ENCODE peak calls at places on chromosomes 4 and X, in six cellular contexts. U is EL; A is neural crest cell; X is HCT116; C is HT-29; K is activated CD4-positive, alpha-beta T cell treated with anti-CD3 and anti-CD28 coated beads for 4 hours. D is an unnamed sample.

GRCh38 chr4:128811571-128812359 is 2.3 kb downstream of the JADE1 start:
- DNase-seq in U (peak), A (peak), X (peak), C (peak), K (peak), D (peak)

GRCh38 chr4:967113-968104 is 6.0 kb downstream of the DGKQ start:
- DNase-seq in U (no peak), A (no peak), X (no peak), C (no peak), K (no peak), D (no peak)

GRCh38 chrX:47607091-47607490 is 12.6 kb downstream of the SYN1 start:
- DNase-seq in U (no peak), A (no peak), X (no peak), C (no peak), K (no peak), D (no peak)

GRCh38 chr4:89226665-89227572 is 80.7 kb downstream of the GPRIN3 start:
- DNase-seq in U (peak), A (peak), X (peak), C (peak), K (peak), D (peak)

GRCh38 chr4:173513651-173514050 is 16.4 kb downstream of the HAND2 start:
- DNase-seq in U (no peak), A (no peak), X (no peak), C (no peak), K (no peak), D (no peak)

GRCh38 chr4:176780995-176781738 is 11.6 kb downstream of the VEGFC start:
- DNase-seq in U (peak), A (no peak), X (no peak), C (no peak), K (no peak), D (no peak)

GRCh38 chrX:926991-927390 is 285.5 kb downstream of the CRLF2 start:
- DNase-seq in U (no peak), A (no peak), X (no peak), C (no peak), K (no peak), D (no peak)

GRCh38 chr4:146132445-146132844 is 43.1 kb upstream of the LSM6 start:
- DNase-seq in U (peak), A (no peak), X (no peak), C (no peak), K (no peak), D (no peak)

GRCh38 chrX:50799531-50799961 is 14.4 kb downstream of the SHROOM4 start:
- DNase-seq in U (no peak), A (no peak), X (no peak), C (peak), K (no peak), D (no peak)

GRCh38 chr4:147965873-147966272 is 234.0 kb downstream of the ARHGAP10 start:
- DNase-seq in U (no peak), A (no peak), X (no peak), C (no peak), K (no peak), D (no peak)

GRCh38 chr4:6114181-6114580 is 86.2 kb downstream of the JAKMIP1 start:
- DNase-seq in U (no peak), A (no peak), X (no peak), C (no peak), K (no peak), D (no peak)

GRCh38 chr4:10179957-10180602 is 63.5 kb upstream of the WDR1 start:
- DNase-seq in U (peak), A (no peak), X (no peak), C (no peak), K (no peak), D (no peak)

GRCh38 chr4:104491826-104492771 is 2.6 kb downstream of the CXXC4 start:
- DNase-seq in U (no peak), A (peak), X (no peak), C (peak), K (no peak), D (no peak)

GRCh38 chr4:41363384-41363981 is 106.8 kb downstream of the UCHL1 start:
- DNase-seq in U (peak), A (no peak), X (no peak), C (peak), K (no peak), D (peak)

GRCh38 chr4:37246891-37247290 is 2.3 kb downstream of the NWD2 start:
- DNase-seq in U (no peak), A (no peak), X (no peak), C (no peak), K (no peak), D (no peak)

GRCh38 chr4:56066493-56066892 is 117.7 kb downstream of the CEP135 start:
- DNase-seq in U (no peak), A (no peak), X (no peak), C (no peak), K (no peak), D (no peak)

GRCh38 chr4:173289351-173289725 is 44.8 kb downstream of the HMGB2 start:
- DNase-seq in U (no peak), A (no peak), X (no peak), C (no peak), K (no peak), D (no peak)

GRCh38 chrX:134738986-134739744 is 80.9 kb upstream of the PLAC1 start:
- DNase-seq in U (no peak), A (no peak), X (no peak), C (no peak), K (no peak), D (no peak)

GRCh38 chr4:172995161-172995560 is 173.4 kb upstream of the GALNT7 start:
- DNase-seq in U (no peak), A (no peak), X (no peak), C (no peak), K (no peak), D (no peak)

GRCh38 chr4:88697113-88697512 is 516 bp downstream of the NAP1L5 start:
- DNase-seq in U (peak), A (no peak), X (no peak), C (no peak), K (peak), D (no peak)

GRCh38 chr4:147590249-147590920 is 26.8 kb upstream of the TMEM184C start:
- DNase-seq in U (peak), A (peak), X (peak), C (peak), K (peak), D (peak)

GRCh38 chrX:110258552-110258951 is 59.3 kb downstream of the AMMECR1 start:
- DNase-seq in U (peak), A (no peak), X (no peak), C (no peak), K (no peak), D (peak)